ENCODE peak calls at places on chromosome 3, in five cellular contexts. V is OCI-LY7, U is pancreas, A is fibroblast of pulmonary artery, X is AG09319. N is an unnamed sample.

GRCh38 chr3:26198609-26199008 is 408.7 kb downstream of the OXSM start:
- DNase-seq in X (no peak), V (no peak), A (no peak), U (no peak), N (no peak)

GRCh38 chr3:177827517-177828249 is 630.4 kb upstream of the TBL1XR1 start:
- DNase-seq in A (peak; percentile 88), X (peak; percentile 67), U (no peak), V (no peak), N (no peak)

GRCh38 chr3:4895848-4896247 is 83.4 kb upstream of the BHLHE40 start:
- DNase-seq in X (peak; percentile 8), V (no peak), U (no peak), A (peak; percentile 25), N (no peak)

GRCh38 chr3:47149339-47149933 is 14.5 kb downstream of the SETD2 start:
- DNase-seq in U (no peak), A (no peak), X (no peak), V (peak; percentile 12), N (no peak)

GRCh38 chr3:70885636-70886035 is 573.2 kb upstream of the MDFIC2 start:
- DNase-seq in V (peak; percentile 30), A (no peak), U (no peak), X (no peak), N (no peak)

GRCh38 chr3:64023187-64023860 is at the start of gene PSMD6:
- DNase-seq in V (peak; percentile 90), U (peak; percentile 99), A (peak; percentile 85), X (peak; percentile 40), N (peak; percentile 94)

GRCh38 chr3:17894434-17895060 is 152.1 kb upstream of the TBC1D5 start:
- DNase-seq in A (peak; percentile 75), V (peak; percentile 76), X (peak; percentile 25), U (no peak), N (no peak)

GRCh38 chr3:159839561-159840379 is 148.9 kb upstream of the IL12A start:
- DNase-seq in U (no peak), X (no peak), A (no peak), V (no peak), N (peak; percentile 74)

GRCh38 chr3:139310474-139310933 is 33.3 kb upstream of the MRPS22 start:
- DNase-seq in V (no peak), U (no peak), X (peak; percentile 62), A (peak; percentile 84), N (no peak)

GRCh38 chr3:129605593-129606521 is 619 bp downstream of the PLXND1 start:
- DNase-seq in V (peak; percentile 32), X (no peak), A (peak; percentile 59), U (peak; percentile 80), N (no peak)

GRCh38 chr3:127031845-127032244 is 48.9 kb downstream of the PLXNA1 start:
- DNase-seq in V (no peak), A (no peak), X (no peak), U (no peak), N (no peak)

GRCh38 chr3:52670621-52671521 is 14.8 kb downstream of the PBRM1 start:
- DNase-seq in V (no peak), A (peak; percentile 100), U (no peak), X (peak; percentile 99), N (no peak)

GRCh38 chr3:8420613-8421012 is 81.0 kb upstream of the LMCD1 start:
- DNase-seq in X (no peak), U (no peak), V (no peak), A (no peak), N (no peak)

GRCh38 chr3:67362686-67363085 is 291.7 kb downstream of the SUCLG2 start:
- DNase-seq in X (no peak), A (peak; percentile 25), V (no peak), U (no peak), N (no peak)

GRCh38 chr3:178629430-178630178 is 93.4 kb downstream of the KCNMB2 start:
- DNase-seq in U (no peak), X (no peak), V (no peak), A (no peak), N (no peak)

GRCh38 chr3:42846682-42847522 is 28.8 kb downstream of the CYP8B1 start:
- DNase-seq in V (peak; percentile 22), U (no peak), A (no peak), X (no peak), N (no peak)

GRCh38 chr3:185823280-185824044 is 1.4 kb downstream of the IGF2BP2 start:
- DNase-seq in A (peak; percentile 47), U (peak; percentile 79), V (no peak), X (no peak), N (peak; percentile 72)

GRCh38 chr3:34038131-34038530 is 239.7 kb downstream of the PDCD6IP start:
- DNase-seq in X (no peak), A (no peak), U (no peak), V (no peak), N (no peak)

GRCh38 chr3:186327912-186328487 is 34.0 kb downstream of the DGKG start:
- DNase-seq in V (no peak), U (no peak), X (no peak), A (no peak), N (no peak)

GRCh38 chr3:66485291-66485968 is 15.4 kb downstream of the LRIG1 start:
- DNase-seq in U (no peak), X (no peak), A (peak; percentile 40), V (no peak), N (no peak)

GRCh38 chr3:197520311-197521276 is 35.2 kb downstream of the BDH1 start:
- DNase-seq in U (peak; percentile 56), X (no peak), A (peak; percentile 33), V (no peak), N (no peak)

GRCh38 chr3:142523921-142524566 is 54.5 kb downstream of the ATR start:
- DNase-seq in A (no peak), V (no peak), X (no peak), U (no peak), N (no peak)

GRCh38 chr3:190261740-190262139 is 60.5 kb downstream of the CLDN1 start:
- DNase-seq in U (no peak), V (no peak), X (no peak), A (no peak), N (no peak)

GRCh38 chr3:47004369-47005211 is 25.1 kb downstream of the NBEAL2 start:
- DNase-seq in U (no peak), X (no peak), V (no peak), A (no peak), N (no peak)

GRCh38 chr3:39279745-39280517 is at the start of gene CX3CR1:
- DNase-seq in A (no peak), U (no peak), X (no peak), V (no peak), N (no peak)

GRCh38 chr3:170809021-170809974 is 60.7 kb downstream of the RPL22L1 start:
- DNase-seq in V (peak; percentile 48), A (peak; percentile 84), U (no peak), X (peak; percentile 57), N (no peak)
- TF ChIP-seq CTCF in V (peak; percentile 73), A (peak; percentile 86), U (peak; percentile 24), X (peak; percentile 74), N (peak; percentile 67)

GRCh38 chr3:184040010-184040409 is 8.5 kb downstream of the HTR3D start:
- DNase-seq in V (no peak), A (peak; percentile 54), U (no peak), X (no peak), N (no peak)
- TF ChIP-seq CTCF in V (no peak), A (peak; percentile 56), U (peak; percentile 12), X (peak; percentile 47), N (peak; percentile 38)

GRCh38 chr3:41578798-41579197 is 379.5 kb downstream of the CTNNB1 start:
- DNase-seq in U (no peak), X (no peak), V (no peak), A (no peak), N (no peak)

GRCh38 chr3:41573591-41573990 is 374.3 kb downstream of the CTNNB1 start:
- DNase-seq in A (no peak), V (no peak), X (no peak), U (no peak), N (no peak)

GRCh38 chr3:41572092-41572491 is 372.8 kb downstream of the CTNNB1 start:
- DNase-seq in A (no peak), X (no peak), V (no peak), U (no peak), N (no peak)

GRCh38 chr3:41574900-41575299 is 375.6 kb downstream of the CTNNB1 start:
- DNase-seq in A (peak; percentile 13), X (no peak), U (no peak), V (no peak), N (no peak)

DNA sequence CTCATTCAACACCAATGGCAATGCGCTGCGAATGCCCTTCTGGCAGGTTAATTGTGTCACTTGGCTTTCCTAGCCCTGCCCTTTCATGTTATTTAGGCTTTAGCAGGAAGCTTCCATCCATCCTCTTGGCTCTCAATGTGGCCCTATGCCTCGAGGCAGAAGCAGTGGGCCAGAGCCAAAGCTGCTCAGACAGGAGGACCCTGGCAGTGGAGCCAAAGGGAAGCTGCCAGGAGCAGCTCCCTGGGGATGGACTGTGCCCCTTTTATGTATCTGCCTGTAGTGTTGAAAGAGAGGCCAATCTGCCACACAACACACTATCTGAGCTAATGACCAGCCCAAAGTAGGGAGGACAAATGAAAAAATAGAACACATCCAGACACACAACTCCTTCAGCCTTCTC is 376.4 kb downstream of the CTNNB1 start:
- DNase-seq in A (no peak), U (no peak), X (no peak), V (no peak), N (no peak)
- TF ChIP-seq CTCF in A (no peak), U (no peak), X (no peak), V (no peak), N (no peak)

GRCh38 chr3:132004571-132004970 is 30.2 kb downstream of the CPNE4 start:
- DNase-seq in U (no peak), A (peak; percentile 46), X (no peak), V (no peak), N (no peak)

GRCh38 chr3:132003685-132004084 is 31.1 kb downstream of the CPNE4 start:
- DNase-seq in U (no peak), X (no peak), A (no peak), V (no peak), N (no peak)

GRCh38 chr3:132007617-132008016 is 27.2 kb downstream of the CPNE4 start:
- DNase-seq in V (no peak), A (no peak), U (no peak), X (no peak), N (no peak)

GRCh38 chr3:132008841-132009638 is 25.8 kb downstream of the CPNE4 start:
- DNase-seq in X (no peak), A (no peak), U (no peak), V (no peak), N (no peak)

GRCh38 chr3:132006605-132007204 is 28.1 kb downstream of the CPNE4 start:
- DNase-seq in V (peak; percentile 37), A (peak; percentile 53), U (peak; percentile 61), X (no peak), N (no peak)
- TF ChIP-seq CTCF in V (peak; percentile 81), A (peak; percentile 71), U (peak; percentile 29), X (peak; percentile 62), N (peak; percentile 73)

GRCh38 chr3:164419220-164419619 is 659.1 kb downstream of the SI start:
- DNase-seq in A (no peak), V (no peak), X (no peak), U (no peak), N (no peak)
- TF ChIP-seq CTCF in A (no peak), V (no peak), X (no peak), U (no peak), N (no peak)

GRCh38 chr3:149820183-149820582 is 7.2 kb downstream of the RNF13 start:
- DNase-seq in V (no peak), U (no peak), X (no peak), A (no peak), N (no peak)
- TF ChIP-seq CTCF in V (no peak), U (no peak), X (no peak), A (no peak), N (no peak)

N was measured in type B pancreatic cell.